ENCODE peak calls at places on chromosome 16, in eight cellular contexts. One of them, this sample, is unnamed.

GRCh38 chr16:81612351-81613170 is 166.5 kb upstream of the PLCG2 start:
- DNase-seq in A549: no peak
- DNase-seq in fibroblast of the conjunctiva: no peak
- DNase-seq in activated CD4-positive, CD25-positive, alpha-beta regulatory T cell: no peak
- DNase-seq in CD8-positive, alpha-beta T cell: no peak
- DNase-seq in effector CD4-positive, alpha-beta T cell: no peak
- DNase-seq in mucosa of descending colon: peak
- DNase-seq in lung: no peak
- DNase-seq in this sample: no peak

GRCh38 chr16:732936-733335 is 6.0 kb downstream of the HAGHL start:
- DNase-seq in mucosa of descending colon: no peak
- DNase-seq in A549: peak
- DNase-seq in fibroblast of the conjunctiva: no peak
- DNase-seq in CD8-positive, alpha-beta T cell: no peak
- DNase-seq in effector CD4-positive, alpha-beta T cell: no peak
- DNase-seq in lung: no peak
- DNase-seq in activated CD4-positive, CD25-positive, alpha-beta regulatory T cell: no peak
- DNase-seq in this sample: no peak

GRCh38 chr16:51636913-51637743 is 486.1 kb upstream of the SALL1 start:
- DNase-seq in CD8-positive, alpha-beta T cell: no peak
- DNase-seq in A549: no peak
- DNase-seq in fibroblast of the conjunctiva: no peak
- DNase-seq in lung: no peak
- DNase-seq in effector CD4-positive, alpha-beta T cell: no peak
- DNase-seq in mucosa of descending colon: no peak
- DNase-seq in activated CD4-positive, CD25-positive, alpha-beta regulatory T cell: no peak
- DNase-seq in this sample: peak

GRCh38 chr16:87845213-87845612 is 24.1 kb downstream of the SLC7A5 start:
- DNase-seq in lung: no peak
- DNase-seq in fibroblast of the conjunctiva: no peak
- DNase-seq in activated CD4-positive, CD25-positive, alpha-beta regulatory T cell: no peak
- DNase-seq in CD8-positive, alpha-beta T cell: no peak
- DNase-seq in A549: peak
- DNase-seq in effector CD4-positive, alpha-beta T cell: no peak
- DNase-seq in mucosa of descending colon: no peak
- DNase-seq in this sample: no peak

GRCh38 chr16:25108054-25108453 is 3.5 kb upstream of the LCMT1 start:
- DNase-seq in A549: peak
- DNase-seq in fibroblast of the conjunctiva: no peak
- DNase-seq in effector CD4-positive, alpha-beta T cell: peak
- DNase-seq in lung: no peak
- DNase-seq in mucosa of descending colon: no peak
- DNase-seq in activated CD4-positive, CD25-positive, alpha-beta regulatory T cell: no peak
- DNase-seq in CD8-positive, alpha-beta T cell: no peak
- DNase-seq in this sample: no peak

GRCh38 chr16:71625113-71625850 is 702 bp upstream of the MARVELD3 start:
- DNase-seq in mucosa of descending colon: no peak
- DNase-seq in activated CD4-positive, CD25-positive, alpha-beta regulatory T cell: no peak
- DNase-seq in lung: no peak
- DNase-seq in effector CD4-positive, alpha-beta T cell: no peak
- DNase-seq in CD8-positive, alpha-beta T cell: no peak
- DNase-seq in A549: no peak
- DNase-seq in fibroblast of the conjunctiva: no peak
- DNase-seq in this sample: no peak

GRCh38 chr16:19785081-19785480 is 67.0 kb downstream of the IQCK start:
- DNase-seq in A549: no peak
- DNase-seq in mucosa of descending colon: no peak
- DNase-seq in CD8-positive, alpha-beta T cell: no peak
- DNase-seq in activated CD4-positive, CD25-positive, alpha-beta regulatory T cell: no peak
- DNase-seq in fibroblast of the conjunctiva: no peak
- DNase-seq in lung: no peak
- DNase-seq in effector CD4-positive, alpha-beta T cell: no peak
- DNase-seq in this sample: no peak

GRCh38 chr16:20910781-20911321 is 10.3 kb downstream of the LYRM1 start:
- DNase-seq in fibroblast of the conjunctiva: peak
- DNase-seq in effector CD4-positive, alpha-beta T cell: no peak
- DNase-seq in mucosa of descending colon: no peak
- DNase-seq in A549: peak
- DNase-seq in activated CD4-positive, CD25-positive, alpha-beta regulatory T cell: no peak
- DNase-seq in lung: no peak
- DNase-seq in CD8-positive, alpha-beta T cell: no peak
- DNase-seq in this sample: no peak

GRCh38 chr16:87436225-87437172 is 44.4 kb downstream of the MAP1LC3B start:
- DNase-seq in lung: no peak
- DNase-seq in activated CD4-positive, CD25-positive, alpha-beta regulatory T cell: no peak
- DNase-seq in A549: no peak
- DNase-seq in fibroblast of the conjunctiva: no peak
- DNase-seq in CD8-positive, alpha-beta T cell: no peak
- DNase-seq in mucosa of descending colon: no peak
- DNase-seq in effector CD4-positive, alpha-beta T cell: no peak
- DNase-seq in this sample: no peak

GRCh38 chr16:70738083-70738977 is 52.5 kb upstream of the MTSS2 start:
- DNase-seq in effector CD4-positive, alpha-beta T cell: no peak
- DNase-seq in activated CD4-positive, CD25-positive, alpha-beta regulatory T cell: no peak
- DNase-seq in lung: peak
- DNase-seq in mucosa of descending colon: no peak
- DNase-seq in fibroblast of the conjunctiva: peak
- DNase-seq in A549: peak
- DNase-seq in CD8-positive, alpha-beta T cell: no peak
- DNase-seq in this sample: no peak

GRCh38 chr16:54287758-54288591 is 1.4 kb upstream of the IRX3 start:
- DNase-seq in fibroblast of the conjunctiva: no peak
- DNase-seq in effector CD4-positive, alpha-beta T cell: no peak
- DNase-seq in activated CD4-positive, CD25-positive, alpha-beta regulatory T cell: no peak
- DNase-seq in lung: no peak
- DNase-seq in CD8-positive, alpha-beta T cell: no peak
- DNase-seq in mucosa of descending colon: no peak
- DNase-seq in A549: no peak
- DNase-seq in this sample: no peak

GRCh38 chr16:31707743-31708335 is 165.8 kb upstream of the ZNF267 start:
- DNase-seq in activated CD4-positive, CD25-positive, alpha-beta regulatory T cell: no peak
- DNase-seq in fibroblast of the conjunctiva: no peak
- DNase-seq in effector CD4-positive, alpha-beta T cell: no peak
- DNase-seq in lung: peak
- DNase-seq in A549: no peak
- DNase-seq in CD8-positive, alpha-beta T cell: no peak
- DNase-seq in mucosa of descending colon: no peak
- DNase-seq in this sample: no peak

GRCh38 chr16:1790261-1790610 is 3.3 kb downstream of the IGFALS start:
- DNase-seq in fibroblast of the conjunctiva: no peak
- DNase-seq in mucosa of descending colon: no peak
- DNase-seq in CD8-positive, alpha-beta T cell: no peak
- DNase-seq in activated CD4-positive, CD25-positive, alpha-beta regulatory T cell: no peak
- DNase-seq in A549: no peak
- DNase-seq in lung: no peak
- DNase-seq in effector CD4-positive, alpha-beta T cell: no peak
- DNase-seq in this sample: no peak

GRCh38 chr16:67150058-67150832 is 553 bp downstream of the B3GNT9 start:
- DNase-seq in effector CD4-positive, alpha-beta T cell: no peak
- DNase-seq in mucosa of descending colon: peak
- DNase-seq in activated CD4-positive, CD25-positive, alpha-beta regulatory T cell: no peak
- DNase-seq in fibroblast of the conjunctiva: peak
- DNase-seq in lung: no peak
- DNase-seq in CD8-positive, alpha-beta T cell: no peak
- DNase-seq in A549: peak
- DNase-seq in this sample: no peak

GRCh38 chr16:57245472-57246113 is 534 bp downstream of the ARL2BP start:
- DNase-seq in lung: peak
- DNase-seq in activated CD4-positive, CD25-positive, alpha-beta regulatory T cell: no peak
- DNase-seq in fibroblast of the conjunctiva: no peak
- DNase-seq in A549: no peak
- DNase-seq in effector CD4-positive, alpha-beta T cell: no peak
- DNase-seq in CD8-positive, alpha-beta T cell: peak
- DNase-seq in mucosa of descending colon: peak
- DNase-seq in this sample: no peak

GRCh38 chr16:68013440-68013839 is 2.3 kb downstream of the DPEP2NB start:
- DNase-seq in activated CD4-positive, CD25-positive, alpha-beta regulatory T cell: no peak
- DNase-seq in mucosa of descending colon: no peak
- DNase-seq in effector CD4-positive, alpha-beta T cell: no peak
- DNase-seq in fibroblast of the conjunctiva: no peak
- DNase-seq in A549: no peak
- DNase-seq in CD8-positive, alpha-beta T cell: no peak
- DNase-seq in lung: no peak
- DNase-seq in this sample: no peak

GRCh38 chr16:80824623-80825364 is 20.4 kb upstream of the CDYL2 start:
- DNase-seq in effector CD4-positive, alpha-beta T cell: no peak
- DNase-seq in lung: no peak
- DNase-seq in mucosa of descending colon: no peak
- DNase-seq in activated CD4-positive, CD25-positive, alpha-beta regulatory T cell: no peak
- DNase-seq in fibroblast of the conjunctiva: peak
- DNase-seq in CD8-positive, alpha-beta T cell: peak
- DNase-seq in A549: peak
- DNase-seq in this sample: peak

GRCh38 chr16:3152273-3153076 is 17.6 kb downstream of the ZNF213 start:
- DNase-seq in CD8-positive, alpha-beta T cell: peak
- DNase-seq in activated CD4-positive, CD25-positive, alpha-beta regulatory T cell: peak
- DNase-seq in mucosa of descending colon: peak
- DNase-seq in lung: peak
- DNase-seq in A549: peak
- DNase-seq in effector CD4-positive, alpha-beta T cell: no peak
- DNase-seq in fibroblast of the conjunctiva: peak
- DNase-seq in this sample: peak

GRCh38 chr16:86471896-86472295 is 38.4 kb upstream of the FOXF1 start:
- DNase-seq in A549: no peak
- DNase-seq in effector CD4-positive, alpha-beta T cell: no peak
- DNase-seq in fibroblast of the conjunctiva: no peak
- DNase-seq in activated CD4-positive, CD25-positive, alpha-beta regulatory T cell: no peak
- DNase-seq in lung: no peak
- DNase-seq in CD8-positive, alpha-beta T cell: no peak
- DNase-seq in mucosa of descending colon: no peak
- DNase-seq in this sample: no peak

This sample was measured in COLO829.